ENCODE peak calls at places on chromosomes 13 and 19, in nine cellular contexts. X is cardiac fibroblast, D is GM13976, N is fibroblast of pulmonary artery, P is GM12865, F is lower leg skin, S is astrocyte of the cerebellum, J is SK-N-SH, G is type B pancreatic cell. K is an unnamed sample.

GRCh38 chr13:106274551-106275208 is 260.8 kb downstream of the EFNB2 start:
- DNase-seq in J (no peak), F (no peak), G (no peak), S (no peak), X (no peak), P (no peak), N (no peak), D (no peak), K (no peak)

GRCh38 chr13:95494082-95494681 is 58.3 kb upstream of the CLDN10 start:
- DNase-seq in X (peak; percentile 83), G (no peak), F (no peak), N (peak; percentile 87), D (peak; percentile 72), P (peak; percentile 76), S (peak; percentile 59), J (peak; percentile 62), K (no peak)

GRCh38 chr19:2603320-2603719 is 99.2 kb downstream of the GNG7 start:
- DNase-seq in N (peak; percentile 51), X (peak; percentile 76), D (no peak), J (no peak), P (peak; percentile 43), G (no peak), F (peak; percentile 94), S (peak; percentile 77), K (no peak)

GRCh38 chr13:109093988-109094387 is 464.6 kb downstream of the MYO16 start:
- DNase-seq in G (no peak), X (no peak), S (no peak), P (no peak), J (no peak), F (no peak), N (no peak), D (no peak), K (no peak)

GRCh38 chr19:31269425-31270127 is 79.7 kb downstream of the TSHZ3 start:
- DNase-seq in P (no peak), F (no peak), G (no peak), X (no peak), N (no peak), J (peak; percentile 67), D (no peak), S (no peak), K (no peak)

GRCh38 chr19:52219611-52220010 is 29.8 kb downstream of the PPP2R1A start:
- DNase-seq in F (no peak), J (no peak), G (no peak), S (no peak), D (no peak), P (no peak), N (no peak), X (no peak), K (no peak)

GRCh38 chr19:31274266-31274963 is 74.8 kb downstream of the TSHZ3 start:
- DNase-seq in D (no peak), P (no peak), F (no peak), G (no peak), J (no peak), S (no peak), N (no peak), X (no peak), K (no peak)

GRCh38 chr19:42422576-42423461 is 4.4 kb downstream of the LIPE start:
- DNase-seq in F (no peak), G (no peak), D (peak; percentile 64), P (peak; percentile 73), N (no peak), S (no peak), X (no peak), J (peak; percentile 85), K (peak; percentile 62)

GRCh38 chr13:20350380-20350763 is 118.3 kb upstream of the GJB6 start:
- DNase-seq in G (no peak), S (no peak), X (no peak), D (no peak), J (no peak), F (no peak), N (no peak), P (no peak), K (no peak)

GRCh38 chr19:50368649-50369570 is 3.5 kb upstream of the NAPSA start:
- DNase-seq in N (peak; percentile 92), J (peak; percentile 84), G (peak; percentile 84), P (peak; percentile 93), X (peak; percentile 94), S (peak; percentile 55), D (peak; percentile 83), F (peak; percentile 97), K (peak; percentile 88)

GRCh38 chr13:26971990-26972888 is 199.4 kb downstream of the USP12 start:
- DNase-seq in D (no peak), X (no peak), N (peak; percentile 25), G (no peak), J (no peak), F (no peak), S (no peak), P (peak; percentile 50), K (peak; percentile 59)

GRCh38 chr19:33393286-33394005 is 19.9 kb downstream of the CEBPG start:
- DNase-seq in P (no peak), N (no peak), X (no peak), J (peak; percentile 47), S (no peak), D (no peak), G (no peak), F (no peak), K (no peak)

GRCh38 chr13:30785146-30785845 is 50.0 kb downstream of the ALOX5AP start:
- DNase-seq in J (no peak), G (no peak), F (no peak), P (no peak), N (no peak), D (no peak), S (no peak), X (no peak), K (no peak)

DNA sequence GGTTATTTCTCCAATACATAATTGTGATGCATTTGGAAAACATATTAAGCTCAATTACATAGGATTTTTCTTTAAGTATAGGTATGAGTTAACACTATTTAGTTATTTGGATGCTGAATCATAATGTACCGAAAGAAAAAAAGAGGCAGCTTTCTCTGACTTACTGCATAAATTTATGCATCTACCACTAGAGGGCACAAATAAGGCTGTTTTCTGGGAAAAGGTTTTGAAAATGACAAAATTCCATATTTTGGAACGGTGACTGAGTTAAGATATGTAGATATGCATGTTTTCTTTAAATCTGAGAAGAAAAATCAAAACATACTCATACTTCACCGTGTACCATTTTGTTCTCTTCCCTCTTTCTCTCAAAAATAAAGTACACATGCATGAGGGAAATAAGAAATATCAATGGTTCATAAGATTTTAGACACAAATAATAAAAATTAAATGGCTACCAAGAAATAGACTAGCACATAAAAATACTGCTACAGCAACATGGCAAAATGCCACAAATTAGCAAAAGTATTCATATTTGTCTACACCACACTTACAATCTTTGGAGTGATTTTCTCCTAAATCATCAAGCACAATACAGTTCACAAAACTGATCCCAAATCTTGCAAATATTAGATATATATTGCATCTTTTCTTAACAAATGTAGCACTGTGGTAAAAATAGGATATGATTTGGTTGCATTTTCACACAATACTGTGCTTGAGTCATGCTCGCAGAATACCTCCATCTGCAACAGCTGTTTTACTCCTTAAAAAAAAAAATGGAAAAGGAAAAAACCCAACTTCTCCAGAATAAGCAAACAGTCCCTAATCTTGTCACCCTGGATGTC is 260.0 kb downstream of the FGF14 start:
- DNase-seq in X (peak; percentile 34), P (no peak), F (no peak), N (peak; percentile 29), S (peak; percentile 8), G (no peak), D (peak; percentile 15), J (no peak), K (no peak)
- TF ChIP-seq CTCF in X (peak; percentile 68), P (peak; percentile 47), F (peak; percentile 15), N (peak; percentile 68), S (peak; percentile 55), G (peak; percentile 93), D (no peak), J (peak; percentile 92), K (peak; percentile 71)

GRCh38 chr19:41253660-41254059 is 10.5 kb upstream of the HNRNPUL1 start:
- DNase-seq in D (no peak), G (no peak), F (no peak), P (no peak), J (no peak), X (no peak), S (no peak), N (no peak), K (no peak)

GRCh38 chr19:41244117-41244516 is 20.1 kb upstream of the HNRNPUL1 start:
- DNase-seq in G (no peak), S (no peak), J (no peak), N (no peak), F (no peak), P (no peak), D (no peak), X (no peak), K (no peak)

GRCh38 chr19:41249707-41250423 is 14.3 kb upstream of the HNRNPUL1 start:
- DNase-seq in X (no peak), P (no peak), F (peak; percentile 50), D (no peak), S (no peak), G (no peak), J (no peak), N (no peak), K (no peak)

GRCh38 chr19:41245779-41246297 is 18.3 kb upstream of the HNRNPUL1 start:
- DNase-seq in D (no peak), G (no peak), P (no peak), F (no peak), J (no peak), N (no peak), S (no peak), X (no peak), K (no peak)

GRCh38 chr19:41248895-41249294 is 15.3 kb upstream of the HNRNPUL1 start:
- DNase-seq in N (no peak), D (no peak), X (no peak), S (no peak), J (no peak), P (no peak), G (no peak), F (peak; percentile 46), K (no peak)
- TF ChIP-seq CTCF in N (no peak), D (no peak), X (no peak), S (no peak), J (no peak), P (peak; percentile 0), G (no peak), F (no peak), K (no peak)

DNA sequence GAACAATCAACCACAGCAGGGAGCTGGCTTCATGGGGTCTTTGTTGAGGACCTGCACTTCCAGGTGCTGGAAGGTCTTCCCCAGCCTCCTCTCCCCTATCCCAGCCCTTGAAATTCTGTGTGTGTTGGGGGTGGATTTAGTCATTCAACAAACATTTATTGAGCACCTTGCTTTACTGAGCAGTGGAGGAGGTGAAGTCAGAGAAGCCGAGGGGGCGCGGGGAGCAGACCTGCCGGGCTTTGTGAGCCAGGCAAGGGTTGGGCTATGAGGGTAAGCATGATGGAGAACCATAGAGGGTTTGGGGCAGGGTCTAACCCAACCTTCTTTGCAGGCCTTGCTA is 3.5 kb upstream of the C19orf85 start:
- DNase-seq in P (no peak), D (no peak), N (no peak), G (no peak), X (no peak), F (no peak), J (no peak), S (no peak), K (no peak)
- TF ChIP-seq CTCF in P (no peak), D (no peak), N (no peak), G (no peak), X (no peak), F (peak; percentile 5), J (no peak), S (no peak), K (peak; percentile 36)

DNA sequence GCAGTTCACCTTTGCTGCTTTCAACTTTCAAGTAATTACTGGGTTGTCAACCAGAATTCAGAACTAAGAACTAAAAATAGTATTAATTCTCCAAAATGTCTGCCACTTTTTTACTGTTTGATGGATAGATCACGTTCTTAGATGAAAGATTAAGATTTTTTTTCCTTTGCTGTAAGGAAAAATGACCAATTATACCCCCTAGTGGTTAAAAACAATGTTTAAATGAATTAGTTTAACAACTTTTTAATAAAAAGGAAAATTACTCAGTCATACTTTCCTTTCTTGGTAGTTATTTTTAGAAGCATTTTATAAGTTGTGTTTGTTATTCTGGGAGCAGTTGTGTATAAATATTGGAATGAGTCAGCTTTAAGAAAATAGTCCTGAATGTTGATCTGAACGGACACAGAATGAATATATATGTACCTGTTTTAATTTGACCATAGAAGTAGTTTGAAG is 4.6 kb downstream of the TM9SF2 start:
- DNase-seq in N (peak; percentile 37), X (peak; percentile 24), F (no peak), P (peak; percentile 13), S (no peak), D (no peak), G (no peak), J (peak; percentile 20), K (no peak)
- TF ChIP-seq CTCF in N (peak; percentile 35), X (peak; percentile 20), F (no peak), P (peak; percentile 23), S (no peak), D (no peak), G (peak; percentile 73), J (peak; percentile 69), K (peak; percentile 67)